ENCODE peak calls at places on chromosomes 4 and X, in six cellular contexts. N, S, B, V, U and M are unnamed samples.
A peak's percentile ranks its signal among the peaks of the same experiment; 100 is the strongest.

GRCh38 chr4:2462218-2462991 is 6.5 kb upstream of the RNF4 start:
- DNase-seq in N (peak; percentile 30), S (peak; percentile 15), B (peak; percentile 83), V (no peak), U (peak; percentile 96), M (peak; percentile 50)

GRCh38 chr4:116952530-116953108 is 132.8 kb downstream of the TRAM1L1 start:
- DNase-seq in N (no peak), S (no peak), B (no peak), V (no peak), U (no peak), M (no peak)

GRCh38 chr4:162985131-162985530 is 181.6 kb downstream of the NAF1 start:
- DNase-seq in N (no peak), S (no peak), B (no peak), V (no peak), U (no peak), M (no peak)

GRCh38 chrX:37454537-37455285 is 105.5 kb downstream of the PRRG1 start:
- DNase-seq in N (no peak), S (peak; percentile 73), B (no peak), V (no peak), U (no peak), M (no peak)

GRCh38 chrX:110034036-110034435 is 31.1 kb downstream of the TMEM164 start:
- DNase-seq in N (no peak), S (no peak), B (no peak), V (no peak), U (no peak), M (no peak)

GRCh38 chr4:4869731-4870483 is 10.4 kb downstream of the MSX1 start:
- DNase-seq in N (no peak), S (no peak), B (no peak), V (no peak), U (no peak), M (no peak)

GRCh38 chr4:10008208-10009005 is 12.9 kb downstream of the SLC2A9 start:
- DNase-seq in N (no peak), S (no peak), B (no peak), V (no peak), U (peak; percentile 63), M (no peak)

GRCh38 chr4:147138171-147138570 is 192.5 kb upstream of the TTC29 start:
- DNase-seq in N (no peak), S (no peak), B (no peak), V (no peak), U (no peak), M (no peak)

GRCh38 chr4:1029536-1029935 is 18.1 kb downstream of the FGFRL1 start:
- DNase-seq in N (no peak), S (no peak), B (no peak), V (no peak), U (no peak), M (no peak)

GRCh38 chr4:7719354-7720174 is 220.1 kb downstream of the AFAP1 start:
- DNase-seq in N (peak; percentile 29), S (no peak), B (peak; percentile 77), V (no peak), U (peak; percentile 96), M (peak; percentile 36)

GRCh38 chrX:87900320-87900908 is 382.8 kb downstream of the KLHL4 start:
- DNase-seq in N (no peak), S (no peak), B (no peak), V (peak; percentile 50), U (no peak), M (no peak)

GRCh38 chrX:3548743-3549441 is 164.6 kb downstream of the PRKX start:
- DNase-seq in N (peak; percentile 0), S (peak; percentile 7), B (no peak), V (no peak), U (peak; percentile 14), M (no peak)

GRCh38 chr4:3767569-3768288 is 1.5 kb downstream of the ADRA2C start:
- DNase-seq in N (no peak), S (no peak), B (no peak), V (no peak), U (peak; percentile 72), M (no peak)

GRCh38 chr4:114384629-114385028 is 214.0 kb upstream of the UGT8 start:
- DNase-seq in N (peak; percentile 18), S (peak; percentile 53), B (no peak), V (no peak), U (peak; percentile 29), M (no peak)

GRCh38 chrX:119826399-119826959 is 26.3 kb downstream of the UPF3B start:
- DNase-seq in N (peak; percentile 76), S (no peak), B (no peak), V (no peak), U (no peak), M (no peak)

GRCh38 chr4:180434131-180434895 is 1808.9 kb upstream of the TENM3 start:
- DNase-seq in N (no peak), S (no peak), B (no peak), V (peak; percentile 16), U (no peak), M (no peak)

GRCh38 chrX:121356850-121357171 is 309.4 kb downstream of the GLUD2 start:
- DNase-seq in N (no peak), S (no peak), B (no peak), V (no peak), U (no peak), M (no peak)

GRCh38 chr4:177632481-177632880 is 190.2 kb upstream of the AGA start:
- DNase-seq in N (no peak), S (no peak), B (no peak), V (no peak), U (no peak), M (no peak)

GRCh38 chrX:28158019-28158777 is 176.9 kb upstream of the DCAF8L1 start:
- DNase-seq in N (no peak), S (no peak), B (no peak), V (no peak), U (no peak), M (peak; percentile 33)

GRCh38 chr4:172897046-172897445 is 271.6 kb upstream of the GALNT7 start:
- DNase-seq in N (no peak), S (no peak), B (no peak), V (no peak), U (no peak), M (no peak)

GRCh38 chr4:154982187-154983047 is 201.3 kb downstream of the RBM46 start:
- DNase-seq in N (peak; percentile 32), S (peak; percentile 58), B (peak; percentile 13), V (peak; percentile 15), U (peak; percentile 58), M (peak; percentile 48)

GRCh38 chrX:340641-341423 is 22.2 kb upstream of the GTPBP6 start:
- DNase-seq in N (no peak), S (no peak), B (no peak), V (no peak), U (no peak), M (no peak)

GRCh38 chr4:95095352-95095974 is 337.7 kb downstream of the BMPR1B start:
- DNase-seq in N (peak; percentile 5), S (peak; percentile 7), B (peak; percentile 9), V (no peak), U (peak; percentile 30), M (no peak)

DNA sequence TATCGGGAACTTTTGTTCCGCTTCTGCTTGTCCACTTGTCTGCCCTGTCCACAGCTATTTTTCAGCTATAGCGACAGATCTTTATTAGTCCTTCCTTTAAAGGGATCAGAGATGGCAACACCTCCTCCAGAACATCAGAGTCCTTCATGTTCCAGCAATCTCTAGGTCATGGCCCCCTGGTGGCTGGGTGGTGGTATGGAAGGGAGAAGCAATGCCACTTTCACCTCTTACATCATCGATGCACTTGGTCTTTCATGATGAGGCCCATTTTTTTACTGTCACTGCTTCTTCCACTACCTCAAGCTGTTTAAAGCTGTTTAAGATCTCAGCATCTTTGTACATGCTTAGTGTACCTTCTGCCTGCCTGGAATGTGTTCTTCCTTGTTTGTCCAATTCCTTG is 106.7 kb downstream of the ARHGAP6 start:
- DNase-seq in N (peak; percentile 24), S (peak; percentile 15), B (peak; percentile 61), V (no peak), U (peak; percentile 44), M (peak; percentile 15)
- TF ChIP-seq YY1 in N (no peak), S (no peak), B (no peak), V (no peak), U (no peak), M (no peak)

GRCh38 chrX:24702362-24703184 is 8.9 kb downstream of the POLA1 start:
- DNase-seq in N (no peak), S (no peak), B (no peak), V (peak; percentile 34), U (no peak), M (no peak)

DNA sequence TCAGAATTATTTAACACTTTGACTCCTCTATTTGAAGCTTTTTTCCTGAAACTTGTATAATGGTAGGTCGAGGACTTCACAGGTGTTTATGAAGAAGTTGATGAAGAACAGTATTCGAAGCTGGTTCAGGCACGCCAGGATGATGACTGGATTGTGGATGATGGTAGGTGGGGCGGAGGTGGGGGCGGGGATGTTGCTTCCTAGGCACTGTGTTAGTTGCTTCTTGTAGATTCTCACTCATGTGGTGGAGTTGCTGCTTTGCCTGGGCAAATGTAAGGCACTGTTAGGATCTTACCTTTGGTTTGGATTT is 9.4 kb downstream of the POLA1 start:
- DNase-seq in N (no peak), S (no peak), B (no peak), V (no peak), U (no peak), M (no peak)
- H3K4me1 ChIP-seq in N (no peaks in the 10 kb centered on the region), S (no peaks in the 10 kb centered on the region), B (no peaks in the 10 kb centered on the region), V (peaks cover 3% of the 10 kb centered on the region), U (no peaks in the 10 kb centered on the region), M (no peaks in the 10 kb centered on the region)

GRCh38 chr4:186570193-186570996 is 15.0 kb upstream of the MTNR1A start:
- DNase-seq in N (no peak), S (no peak), B (no peak), V (no peak), U (no peak), M (no peak)
- H3K4me3 ChIP-seq in N (no peak overlapping the region), S (no peak overlapping the region), B (no peak overlapping the region), V (no peak overlapping the region), U (peak overlapping the region; percentile 35), M (no peak overlapping the region)

GRCh38 chrX:38891641-38892413 is 90.6 kb downstream of the MID1IP1 start:
- DNase-seq in N (no peak), S (no peak), B (no peak), V (no peak), U (no peak), M (no peak)
- TF ChIP-seq YY1 in N (no peak), S (no peak), B (no peak), V (no peak), U (no peak), M (no peak)

DNA sequence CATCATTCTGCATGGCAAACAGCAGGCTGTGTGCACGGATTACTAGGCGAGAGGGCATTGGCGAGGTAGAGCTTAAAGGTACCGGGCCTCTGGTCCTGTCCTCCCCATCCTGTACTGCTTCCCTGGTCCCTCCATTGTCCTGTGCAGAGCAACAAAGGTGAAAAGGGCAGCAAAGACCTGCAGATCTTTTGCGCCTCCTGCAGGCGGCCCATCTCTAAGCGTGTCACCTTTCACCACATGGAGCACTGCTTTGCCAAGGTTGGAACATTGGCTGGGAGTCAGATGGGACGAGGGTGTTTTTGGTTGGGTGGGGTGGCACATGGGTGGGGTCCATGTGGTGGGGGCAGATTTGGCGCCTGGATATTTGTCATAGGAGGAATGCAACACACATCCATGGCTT is 64.7 kb upstream of the UXT start:
- DNase-seq in N (peak; percentile 3), S (no peak), B (peak; percentile 25), V (no peak), U (no peak), M (no peak)
- H3K4me1 ChIP-seq in N (no peaks in the 10 kb centered on the region), S (no peaks in the 10 kb centered on the region), B (peaks cover 4% of the 10 kb centered on the region), V (no peaks in the 10 kb centered on the region), U (no peaks in the 10 kb centered on the region), M (no peaks in the 10 kb centered on the region)